ENCODE peak calls at places on chromosomes 16 and 17, in eight cellular contexts. Y, C, H, E, J, W, L and I are unnamed samples.

GRCh38 chr16:86748643-86749042 is 170.3 kb downstream of the FOXL1 start:
- DNase-seq in Y (no peak), C (no peak), H (no peak), E (no peak), J (no peak), W (no peak), L (no peak), I (no peak)

GRCh38 chr16:19781196-19781595 is 63.1 kb downstream of the IQCK start:
- DNase-seq in Y (no peak), C (no peak), H (no peak), E (peak), J (no peak), W (no peak), L (no peak), I (no peak)

GRCh38 chr16:84042879-84043485 is 387 bp upstream of the SLC38A8 start:
- DNase-seq in Y (no peak), C (peak), H (no peak), E (no peak), J (no peak), W (peak), L (no peak), I (no peak)

GRCh38 chr17:9769036-9769695 is 22.2 kb downstream of the DHRS7C start:
- DNase-seq in Y (no peak), C (no peak), H (no peak), E (peak), J (no peak), W (no peak), L (no peak), I (no peak)

GRCh38 chr17:9138161-9138717 is 116.9 kb downstream of the NTN1 start:
- DNase-seq in Y (no peak), C (no peak), H (no peak), E (peak), J (no peak), W (no peak), L (no peak), I (no peak)

GRCh38 chr17:77613627-77614026 is 344.9 kb upstream of the TNRC6C start:
- DNase-seq in Y (no peak), C (no peak), H (no peak), E (no peak), J (peak), W (no peak), L (no peak), I (no peak)

GRCh38 chr16:50400312-50400966 is 31.7 kb upstream of the BRD7 start:
- DNase-seq in Y (no peak), C (no peak), H (no peak), E (no peak), J (no peak), W (no peak), L (no peak), I (no peak)

GRCh38 chr17:78484300-78485159 is 92.7 kb downstream of the DNAH17 start:
- DNase-seq in Y (peak), C (peak), H (peak), E (peak), J (peak), W (no peak), L (no peak), I (peak)

GRCh38 chr17:73103661-73104335 is 11.3 kb upstream of the SLC39A11 start:
- DNase-seq in Y (no peak), C (no peak), H (no peak), E (no peak), J (no peak), W (no peak), L (no peak), I (no peak)

GRCh38 chr17:45430738-45431530 is 1.7 kb downstream of the ARHGAP27 start:
- DNase-seq in Y (peak), C (peak), H (peak), E (peak), J (peak), W (no peak), L (no peak), I (peak)

GRCh38 chr16:61820820-61821219 is 215.4 kb downstream of the CDH8 start:
- DNase-seq in Y (no peak), C (no peak), H (no peak), E (no peak), J (no peak), W (no peak), L (no peak), I (no peak)

GRCh38 chr16:48323783-48324775 is 61.1 kb downstream of the SIAH1 start:
- DNase-seq in Y (no peak), C (no peak), H (no peak), E (peak), J (no peak), W (no peak), L (no peak), I (no peak)

GRCh38 chr16:70725024-70725911 is 39.4 kb upstream of the MTSS2 start:
- DNase-seq in Y (no peak), C (no peak), H (no peak), E (no peak), J (peak), W (no peak), L (peak), I (no peak)

GRCh38 chr17:59002126-59002525 is 104.6 kb downstream of the TRIM37 start:
- DNase-seq in Y (no peak), C (no peak), H (no peak), E (no peak), J (no peak), W (no peak), L (no peak), I (no peak)

GRCh38 chr17:59000022-59000421 is 106.7 kb downstream of the TRIM37 start:
- DNase-seq in Y (no peak), C (no peak), H (no peak), E (no peak), J (no peak), W (no peak), L (no peak), I (no peak)

GRCh38 chr17:58998871-58999270 is 107.8 kb downstream of the TRIM37 start:
- DNase-seq in Y (no peak), C (no peak), H (no peak), E (no peak), J (no peak), W (no peak), L (no peak), I (no peak)

GRCh38 chr17:59002848-59003247 is 103.8 kb downstream of the TRIM37 start:
- DNase-seq in Y (no peak), C (no peak), H (no peak), E (no peak), J (no peak), W (no peak), L (no peak), I (no peak)

GRCh38 chr17:59001158-59001814 is 105.4 kb downstream of the TRIM37 start:
- DNase-seq in Y (peak), C (no peak), H (peak), E (no peak), J (peak), W (no peak), L (peak), I (peak)
- TF ChIP-seq CTCF in Y (no peak), C (no peak), H (no peak), E (no peak), J (no peak), W (no peak), L (no peak), I (no peak)

GRCh38 chr17:27390540-27390939 is 65.7 kb upstream of the KSR1 start:
- DNase-seq in Y (no peak), C (no peak), H (no peak), E (no peak), J (no peak), W (no peak), L (no peak), I (no peak)
- TF ChIP-seq CTCF in Y (no peak), C (no peak), H (no peak), E (no peak), J (no peak), W (no peak), L (no peak), I (no peak)

GRCh38 chr17:7041607-7042506 is 2.0 kb downstream of the SLC16A11 start:
- DNase-seq in Y (no peak), C (peak), H (no peak), E (peak), J (peak), W (no peak), L (no peak), I (peak)
- TF ChIP-seq CTCF in Y (no peak), C (no peak), H (no peak), E (no peak), J (no peak), W (no peak), L (no peak), I (no peak)

GRCh38 chr17:51857052-51857593 is 301.4 kb downstream of the CA10 start:
- DNase-seq in Y (no peak), C (no peak), H (no peak), E (no peak), J (no peak), W (no peak), L (no peak), I (no peak)
- TF ChIP-seq CTCF in Y (no peak), C (no peak), H (no peak), E (no peak), J (no peak), W (no peak), L (no peak), I (no peak)

DNA sequence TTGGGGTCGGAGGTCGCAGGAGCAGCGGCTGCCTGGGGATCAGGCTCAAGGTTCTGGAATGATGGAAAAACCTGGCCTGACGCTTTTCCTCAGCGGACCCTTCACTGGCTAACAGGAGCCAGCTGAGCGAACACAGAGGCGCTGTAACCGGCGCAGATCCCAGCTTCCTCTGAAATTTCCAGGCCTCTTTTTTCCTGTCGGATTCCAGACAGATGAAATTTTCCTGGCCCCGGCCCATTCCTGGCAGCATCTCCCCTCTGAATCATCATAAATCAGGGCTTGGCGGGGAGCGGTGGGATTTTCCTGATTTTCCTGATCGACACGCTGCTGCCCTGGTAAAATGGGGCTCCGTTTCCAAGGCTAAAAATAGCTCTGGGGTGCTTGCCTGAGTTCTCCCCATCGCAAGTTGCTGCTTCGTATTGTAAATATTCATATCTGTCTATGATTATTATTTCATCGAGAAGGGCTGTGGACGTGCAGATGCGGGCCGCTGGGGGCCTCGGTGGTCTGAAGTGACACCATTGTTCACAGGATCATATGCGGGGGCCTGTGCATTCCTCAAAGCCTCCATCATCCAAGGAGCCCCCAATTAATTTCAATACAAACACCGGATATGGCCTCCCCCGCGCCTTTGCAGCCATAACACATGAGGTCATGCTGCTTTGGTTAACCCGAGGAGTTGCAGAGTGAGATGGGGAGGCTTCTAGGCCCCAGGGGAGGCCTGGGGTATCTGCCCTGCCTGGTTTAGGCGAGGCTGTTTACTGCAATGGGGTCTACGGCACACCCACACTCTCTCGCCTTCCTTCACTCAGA is 45.8 kb upstream of the ETV4 start:
- DNase-seq in Y (peak), C (no peak), H (no peak), E (peak), J (peak), W (no peak), L (peak), I (no peak)
- TF ChIP-seq CTCF in Y (no peak), C (no peak), H (no peak), E (no peak), J (no peak), W (no peak), L (no peak), I (no peak)